ENCODE peak calls at places on chromosome 11, in six cellular contexts. W is right lobe of liver, F is Karpas-422, H is aorta, Q is AG09309, Y is adipocyte. Z is an unnamed sample.

GRCh38 chr11:134332189-134332631 is 422 bp downstream of the GLB1L2 start:
- DNase-seq in W (no peak), F (no peak), H (no peak), Q (no peak), Y (no peak), Z (peak)

GRCh38 chr11:119188067-119188466 is 2.8 kb downstream of the NHERF4 start:
- DNase-seq in W (no peak), F (no peak), H (no peak), Q (no peak), Y (no peak), Z (no peak)

GRCh38 chr11:3162410-3163240 is 2.5 kb downstream of the OSBPL5 start:
- DNase-seq in W (peak), F (no peak), H (peak), Q (no peak), Y (no peak), Z (no peak)

GRCh38 chr11:82195251-82195650 is 538.4 kb downstream of the FAM181B start:
- DNase-seq in W (no peak), F (no peak), H (no peak), Q (no peak), Y (no peak), Z (no peak)

GRCh38 chr11:450809-451451 is 851 bp downstream of the PTDSS2 start:
- DNase-seq in W (peak), F (peak), H (peak), Q (no peak), Y (peak), Z (peak)

GRCh38 chr11:126034880-126035279 is 27.8 kb downstream of the CDON start:
- DNase-seq in W (no peak), F (no peak), H (no peak), Q (no peak), Y (no peak), Z (no peak)

GRCh38 chr11:111938687-111939160 is 1.6 kb downstream of the DIXDC1 start:
- DNase-seq in W (no peak), F (no peak), H (no peak), Q (no peak), Y (peak), Z (peak)

GRCh38 chr11:67500818-67501584 is 4.2 kb downstream of the PITPNM1 start:
- DNase-seq in W (no peak), F (no peak), H (peak), Q (no peak), Y (peak), Z (no peak)

GRCh38 chr11:63536669-63537292 is at the start of gene PLAAT4:
- DNase-seq in W (peak), F (no peak), H (peak), Q (no peak), Y (peak), Z (no peak)

GRCh38 chr11:59557940-59558643 is 46.8 kb downstream of the OR4D9 start:
- DNase-seq in W (no peak), F (no peak), H (no peak), Q (no peak), Y (peak), Z (peak)
- H3K4me3 ChIP-seq in W (no peak), F (peak), H (no peak), Q (peak), Y (peak), Z (peak)

DNA sequence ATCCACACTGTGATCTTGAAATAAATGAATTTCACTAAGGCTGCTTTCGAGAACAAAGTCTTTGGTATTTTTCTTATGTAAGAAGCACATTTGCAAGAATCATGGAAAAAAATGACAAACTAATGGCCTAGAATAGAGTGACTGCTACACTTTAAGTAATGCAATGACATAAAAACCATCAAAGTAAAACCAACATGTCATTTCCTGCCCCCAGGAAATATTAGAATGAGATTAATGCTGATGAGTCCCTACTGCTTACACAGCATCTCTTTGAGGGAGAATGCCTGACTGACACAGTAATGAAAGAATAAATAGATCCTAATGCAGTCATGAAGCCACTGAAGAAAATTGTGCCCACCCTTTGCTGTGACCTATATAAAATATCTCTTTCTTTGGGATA is 76.2 kb upstream of the MTNR1B start:
- DNase-seq in W (no peak), F (no peak), H (no peak), Q (no peak), Y (no peak), Z (no peak)
- H3K4me3 ChIP-seq in W (no peak), F (no peak), H (no peak), Q (no peak), Y (no peak), Z (no peak)

DNA sequence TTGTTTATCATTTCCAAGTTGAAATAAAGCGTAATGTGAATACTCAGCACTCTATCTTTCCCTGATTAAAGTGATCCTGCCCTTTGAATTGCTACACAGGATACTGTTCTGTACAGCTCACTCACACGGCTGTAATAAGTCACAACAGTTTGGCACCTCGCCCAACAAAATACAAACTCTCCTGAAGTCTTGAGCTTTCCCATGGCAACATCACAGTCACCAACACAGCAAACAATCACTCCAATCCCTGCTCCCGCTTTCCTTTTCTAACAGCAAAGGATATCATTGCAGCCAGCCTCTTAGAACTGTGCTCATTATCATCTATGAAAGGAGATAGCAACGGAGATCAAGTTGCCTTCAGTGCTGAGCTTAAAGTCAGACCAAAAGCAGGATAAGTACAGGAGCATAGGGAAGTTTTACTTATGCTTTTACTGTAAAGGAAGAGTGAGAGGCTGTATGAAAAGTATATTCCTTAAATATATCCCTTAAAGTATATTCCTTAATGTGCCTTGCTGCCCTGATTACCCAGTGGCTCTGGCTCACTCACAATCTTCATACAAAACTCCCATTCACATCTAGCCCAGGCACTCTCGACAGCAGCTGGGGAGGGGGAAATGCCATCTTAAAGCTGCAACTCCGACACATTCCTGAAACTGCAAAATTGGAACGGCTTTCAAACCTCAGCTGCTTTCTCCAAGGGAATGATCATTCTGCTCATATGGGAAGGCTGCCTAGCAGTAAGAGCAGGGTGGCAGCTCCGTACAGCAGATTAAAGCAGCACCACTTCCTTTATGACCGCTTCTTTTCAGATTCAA is 35.9 kb downstream of the MAML2 start:
- DNase-seq in W (peak), F (no peak), H (peak), Q (peak), Y (peak), Z (peak)
- H3K4me3 ChIP-seq in W (no peak), F (no peak), H (peak), Q (peak), Y (peak), Z (peak)

DNA sequence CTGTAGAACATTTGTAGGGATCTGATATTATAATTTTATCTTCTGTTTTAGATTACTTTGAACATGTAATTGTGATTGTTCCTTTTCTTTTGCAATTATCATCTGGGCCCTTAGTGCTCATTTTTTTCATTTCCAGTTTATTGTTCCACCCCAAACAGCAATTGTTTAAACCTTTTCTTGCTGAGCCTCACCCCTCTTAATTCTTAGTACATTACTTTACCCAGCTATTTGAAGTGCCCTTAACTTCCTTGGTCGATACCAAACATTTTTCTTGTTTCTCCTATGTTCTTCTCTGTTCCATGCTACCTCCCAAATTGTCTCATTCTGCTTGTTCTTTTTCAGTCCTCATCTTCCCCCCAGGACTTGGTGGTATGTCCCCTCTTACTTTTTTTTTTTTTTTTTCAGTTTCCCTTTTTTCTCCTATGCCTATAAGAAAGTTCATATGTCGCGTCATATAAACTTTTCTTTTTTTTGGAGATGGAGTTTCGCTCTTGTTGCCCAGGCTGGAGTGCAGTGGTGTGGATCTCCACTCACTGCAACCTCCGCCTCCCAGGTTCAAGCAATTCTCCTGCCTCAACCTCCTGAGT is 3.5 kb downstream of the CUL5 start:
- DNase-seq in W (no peak), F (no peak), H (no peak), Q (no peak), Y (no peak), Z (no peak)
- H3K4me3 ChIP-seq in W (no peak), F (no peak), H (no peak), Q (no peak), Y (no peak), Z (no peak)

GRCh38 chr11:19350093-19350665 is 109.4 kb upstream of the E2F8 start:
- DNase-seq in W (no peak), F (no peak), H (no peak), Q (no peak), Y (no peak), Z (no peak)

GRCh38 chr11:19352072-19352735 is 111.5 kb upstream of the E2F8 start:
- DNase-seq in W (no peak), F (no peak), H (no peak), Q (no peak), Y (no peak), Z (no peak)

GRCh38 chr11:19351426-19351825 is 110.7 kb upstream of the E2F8 start:
- DNase-seq in W (no peak), F (no peak), H (no peak), Q (no peak), Y (no peak), Z (no peak)

GRCh38 chr11:19347911-19348310 is 107.2 kb upstream of the E2F8 start:
- DNase-seq in W (no peak), F (no peak), H (no peak), Q (no peak), Y (no peak), Z (no peak)

GRCh38 chr11:19349340-19350025 is 108.7 kb upstream of the E2F8 start:
- DNase-seq in W (no peak), F (no peak), H (no peak), Q (no peak), Y (no peak), Z (no peak)
- H3K4me3 ChIP-seq in W (no peak), F (no peak), H (no peak), Q (no peak), Y (peak), Z (no peak)

DNA sequence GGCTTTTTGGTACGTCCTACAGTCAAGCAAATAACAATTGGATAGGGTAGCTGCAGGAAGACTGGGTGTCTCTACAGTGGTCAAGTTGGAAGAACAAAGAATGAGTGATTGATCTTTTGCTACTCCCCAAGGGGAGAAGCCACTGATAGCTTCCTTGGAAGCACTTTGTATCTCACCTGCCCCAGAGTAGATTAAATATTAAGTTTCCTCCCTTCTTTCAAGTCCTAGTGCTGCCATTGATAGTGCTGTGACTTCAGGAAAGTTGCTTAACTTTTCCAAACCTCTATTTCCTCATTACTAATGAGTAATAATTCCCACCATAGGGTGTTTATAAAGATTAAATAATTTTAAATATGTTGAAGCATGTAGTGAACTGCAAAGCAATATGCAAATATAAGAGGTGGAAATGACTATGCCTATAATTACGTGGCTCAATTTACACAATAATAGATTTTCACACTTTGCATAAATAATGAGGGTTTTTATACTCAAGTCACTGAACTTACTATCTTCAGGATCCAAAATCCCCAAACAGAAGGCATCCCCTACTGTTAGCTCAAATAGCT is 35.5 kb upstream of the EHF start:
- DNase-seq in W (no peak), F (no peak), H (no peak), Q (no peak), Y (no peak), Z (no peak)
- H3K4me3 ChIP-seq in W (no peak), F (no peak), H (no peak), Q (no peak), Y (no peak), Z (no peak)

Z was measured in GM23338.